ENCODE peak calls at places on chromosomes 13 and 19, in eight cellular contexts. F is activated naive CD8-positive, alpha-beta T cell treated with anti-CD3 and anti-CD28 coated beads for 36 hours; K is mucosa of gallbladder; D is amygdala; V is NCI-H460; Z is right cardiac atrium; C is AML-193; M is H54. H is an unnamed sample.

GRCh38 chr19:34145741-34146202 is 26.5 kb upstream of the LSM14A start:
- DNase-seq in F (peak), K (peak), D (peak), V (peak), Z (peak), C (peak), M (peak), H (peak)

GRCh38 chr19:18503971-18504885 is 17.6 kb downstream of the ELL start:
- DNase-seq in F (no peak), K (peak), D (no peak), V (no peak), Z (no peak), C (no peak), M (no peak), H (no peak)

GRCh38 chr19:7868671-7869452 is 5.3 kb downstream of the PRR36 start:
- DNase-seq in F (peak), K (peak), D (peak), V (peak), Z (peak), C (peak), M (peak), H (peak)

GRCh38 chr13:77215543-77215942 is 111.4 kb downstream of the MYCBP2 start:
- DNase-seq in F (no peak), K (no peak), D (no peak), V (no peak), Z (no peak), C (no peak), M (no peak), H (no peak)

GRCh38 chr19:46134527-46134926 is 10.0 kb upstream of the IGFL3 start:
- DNase-seq in F (no peak), K (no peak), D (no peak), V (no peak), Z (no peak), C (no peak), M (no peak), H (peak)

GRCh38 chr19:12994701-12995595 is at the start of gene NFIX:
- DNase-seq in F (peak), K (peak), D (peak), V (peak), Z (peak), C (peak), M (peak), H (peak)

GRCh38 chr13:85503797-85504196 is 295.4 kb downstream of the SLITRK6 start:
- DNase-seq in F (no peak), K (no peak), D (no peak), V (no peak), Z (no peak), C (no peak), M (peak), H (peak)

GRCh38 chr13:67120872-67121531 is 109.1 kb downstream of the PCDH9 start:
- DNase-seq in F (no peak), K (no peak), D (no peak), V (peak), Z (no peak), C (no peak), M (no peak), H (peak)

GRCh38 chr19:30063184-30064020 is 121.4 kb downstream of the URI1 start:
- DNase-seq in F (no peak), K (no peak), D (no peak), V (no peak), Z (no peak), C (no peak), M (no peak), H (no peak)

GRCh38 chr13:38419312-38419873 is 69.7 kb downstream of the UFM1 start:
- DNase-seq in F (no peak), K (no peak), D (no peak), V (no peak), Z (no peak), C (no peak), M (no peak), H (no peak)

GRCh38 chr13:114045113-114045735 is 71.3 kb upstream of the C13orf46 start:
- DNase-seq in F (no peak), K (no peak), D (peak), V (no peak), Z (no peak), C (no peak), M (no peak), H (no peak)

GRCh38 chr19:36114763-36115452 is at the start of gene POLR2I:
- DNase-seq in F (peak), K (peak), D (peak), V (peak), Z (peak), C (peak), M (peak), H (peak)

GRCh38 chr19:19460761-19461265 is 54.5 kb downstream of the TSSK6 start:
- DNase-seq in F (peak), K (peak), D (no peak), V (no peak), Z (peak), C (no peak), M (no peak), H (peak)

GRCh38 chr19:6663236-6664187 is 6.4 kb downstream of the TNFSF14 start:
- DNase-seq in F (peak), K (no peak), D (no peak), V (no peak), Z (no peak), C (no peak), M (no peak), H (no peak)

GRCh38 chr19:32330149-32330548 is 15.3 kb upstream of the ZNF507 start:
- DNase-seq in F (no peak), K (no peak), D (no peak), V (no peak), Z (no peak), C (no peak), M (no peak), H (peak)

GRCh38 chr19:14066139-14066538 is 4.3 kb upstream of the PALM3 start:
- DNase-seq in F (no peak), K (no peak), D (no peak), V (no peak), Z (no peak), C (no peak), M (no peak), H (no peak)

GRCh38 chr19:58563034-58563573 is 4.7 kb upstream of the UBE2M start:
- DNase-seq in F (no peak), K (no peak), D (no peak), V (no peak), Z (no peak), C (no peak), M (no peak), H (peak)

GRCh38 chr13:97005631-97006262 is 11.5 kb upstream of the OXGR1 start:
- DNase-seq in F (no peak), K (no peak), D (no peak), V (no peak), Z (no peak), C (no peak), M (peak), H (peak)

GRCh38 chr13:105569816-105570215 is 965.6 kb downstream of the EFNB2 start:
- DNase-seq in F (no peak), K (no peak), D (no peak), V (no peak), Z (no peak), C (peak), M (no peak), H (no peak)

GRCh38 chr19:58395220-58395978 is at the start of gene RNF225:
- DNase-seq in F (no peak), K (no peak), D (no peak), V (no peak), Z (no peak), C (no peak), M (no peak), H (no peak)

GRCh38 chr13:48737689-48738088 is 84.0 kb downstream of the CYSLTR2 start:
- DNase-seq in F (no peak), K (no peak), D (no peak), V (no peak), Z (no peak), C (no peak), M (no peak), H (no peak)

GRCh38 chr13:19713186-19713965 is 69.4 kb downstream of the PSPC1 start:
- DNase-seq in F (no peak), K (no peak), D (no peak), V (no peak), Z (no peak), C (no peak), M (peak), H (peak)

GRCh38 chr13:60397693-60398437 is 845 bp downstream of the TDRD3 start:
- DNase-seq in F (no peak), K (peak), D (peak), V (peak), Z (peak), C (peak), M (peak), H (peak)

GRCh38 chr19:43784981-43785808 is 4.4 kb upstream of the KCNN4 start:
- DNase-seq in F (peak), K (peak), D (no peak), V (peak), Z (peak), C (peak), M (peak), H (peak)

GRCh38 chr19:17441241-17442135 is 7.0 kb downstream of the TMEM221 start:
- DNase-seq in F (peak), K (no peak), D (no peak), V (no peak), Z (no peak), C (peak), M (no peak), H (peak)

GRCh38 chr13:41026806-41027205 is 7.7 kb upstream of the ELF1 start:
- DNase-seq in F (no peak), K (no peak), D (no peak), V (no peak), Z (no peak), C (no peak), M (no peak), H (no peak)

GRCh38 chr19:13133241-13133870 is 15.3 kb downstream of the NACC1 start:
- DNase-seq in F (no peak), K (no peak), D (no peak), V (no peak), Z (no peak), C (no peak), M (no peak), H (no peak)

GRCh38 chr19:55376381-55376933 is at the start of gene TMEM190:
- DNase-seq in F (no peak), K (no peak), D (no peak), V (no peak), Z (no peak), C (no peak), M (no peak), H (no peak)

GRCh38 chr13:86946734-86947133 is 724.4 kb upstream of the SLITRK5 start:
- DNase-seq in F (no peak), K (no peak), D (no peak), V (no peak), Z (no peak), C (no peak), M (no peak), H (no peak)

GRCh38 chr13:104357174-104357573 is 1291.0 kb upstream of the SLC10A2 start:
- DNase-seq in F (no peak), K (no peak), D (no peak), V (no peak), Z (no peak), C (no peak), M (no peak), H (peak)

GRCh38 chr19:1566392-1567115 is 1.6 kb downstream of the MEX3D start:
- DNase-seq in F (no peak), K (peak), D (peak), V (peak), Z (peak), C (no peak), M (peak), H (peak)

GRCh38 chr19:18203408-18203862 is 407 bp downstream of the RAB3A start:
- DNase-seq in F (no peak), K (no peak), D (peak), V (no peak), Z (peak), C (no peak), M (no peak), H (no peak)

GRCh38 chr19:10270180-10270615 is 722 bp upstream of the ICAM1 start:
- DNase-seq in F (peak), K (peak), D (peak), V (no peak), Z (peak), C (peak), M (no peak), H (peak)

GRCh38 chr13:39107484-39108040 is 69.3 kb downstream of the NHLRC3 start:
- DNase-seq in F (no peak), K (no peak), D (no peak), V (no peak), Z (no peak), C (no peak), M (no peak), H (no peak)

GRCh38 chr13:26948353-26948752 is 187.8 kb upstream of the GPR12 start:
- DNase-seq in F (no peak), K (no peak), D (no peak), V (no peak), Z (no peak), C (no peak), M (no peak), H (no peak)

GRCh38 chr13:19838726-19839342 is 24.6 kb downstream of the ZMYM5 start:
- DNase-seq in F (no peak), K (no peak), D (no peak), V (no peak), Z (no peak), C (no peak), M (no peak), H (peak)

GRCh38 chr13:97256343-97256783 is 34.2 kb downstream of the MBNL2 start:
- DNase-seq in F (no peak), K (no peak), D (no peak), V (peak), Z (no peak), C (no peak), M (peak), H (peak)

GRCh38 chr13:60143775-60144174 is 20.0 kb downstream of the DIAPH3 start:
- DNase-seq in F (no peak), K (no peak), D (no peak), V (no peak), Z (no peak), C (no peak), M (no peak), H (peak)

H was measured in fibroblast of pulmonary artery.